ENCODE peak calls at places on chromosomes 2 and 18, in nine cellular contexts. F, U, D, H, N, A, S, P and J are unnamed samples.

GRCh38 chr2:4674007-4674406 is 970.6 kb downstream of the DCDC2C start:
- DNase-seq in F (no peak), U (no peak), D (no peak), H (no peak), N (no peak), A (no peak), S (no peak), P (no peak), J (peak; percentile 89)

GRCh38 chr18:9101730-9102390 is 639 bp upstream of the NDUFV2 start:
- DNase-seq in F (peak; percentile 25), U (peak; percentile 64), D (peak; percentile 86), H (no peak), N (peak; percentile 81), A (peak; percentile 17), S (peak; percentile 76), P (peak; percentile 81), J (peak; percentile 33)

GRCh38 chr18:40867452-40867851 is 1087.6 kb upstream of the PIK3C3 start:
- DNase-seq in F (no peak), U (no peak), D (peak; percentile 90), H (no peak), N (peak; percentile 40), A (no peak), S (peak; percentile 87), P (peak; percentile 91), J (no peak)

GRCh38 chr2:237171396-237171795 is 85.7 kb downstream of the COPS8 start:
- DNase-seq in F (no peak), U (peak; percentile 68), D (peak; percentile 97), H (peak; percentile 62), N (peak; percentile 76), A (peak; percentile 50), S (peak; percentile 95), P (peak; percentile 91), J (no peak)

GRCh38 chr18:44680271-44681038 is at the start of gene SETBP1:
- DNase-seq in F (peak; percentile 86), U (peak; percentile 84), D (peak; percentile 2), H (peak; percentile 88), N (peak; percentile 31), A (peak; percentile 40), S (peak; percentile 61), P (peak; percentile 69), J (peak; percentile 46)

GRCh38 chr2:227890495-227891079 is 19.2 kb downstream of the DAW1 start:
- DNase-seq in F (peak; percentile 58), U (peak; percentile 79), D (peak; percentile 61), H (peak; percentile 38), N (peak; percentile 54), A (no peak), S (peak; percentile 30), P (peak; percentile 68), J (no peak)

GRCh38 chr18:43277164-43277600 is at the start of gene SYT4:
- DNase-seq in F (no peak), U (peak; percentile 83), D (peak; percentile 7), H (peak; percentile 96), N (peak; percentile 10), A (peak; percentile 1), S (peak; percentile 72), P (peak; percentile 63), J (no peak)

GRCh38 chr2:181991171-181991885 is 5.7 kb downstream of the PPP1R1C start:
- DNase-seq in F (peak; percentile 40), U (no peak), D (no peak), H (no peak), N (no peak), A (no peak), S (no peak), P (no peak), J (no peak)

GRCh38 chr2:206981739-206982336 is 42.5 kb downstream of the CPO start:
- DNase-seq in F (peak; percentile 28), U (peak; percentile 74), D (peak; percentile 76), H (peak; percentile 66), N (peak; percentile 62), A (peak; percentile 56), S (peak; percentile 63), P (peak; percentile 87), J (peak; percentile 38)

GRCh38 chr2:206982360-206982759 is 43.0 kb downstream of the CPO start:
- DNase-seq in F (no peak), U (no peak), D (no peak), H (no peak), N (no peak), A (no peak), S (no peak), P (no peak), J (no peak)

GRCh38 chr2:206986943-206987342 is 47.6 kb downstream of the CPO start:
- DNase-seq in F (peak; percentile 36), U (no peak), D (no peak), H (no peak), N (no peak), A (no peak), S (no peak), P (no peak), J (no peak)

GRCh38 chr2:206983156-206983875 is 44.0 kb downstream of the CPO start:
- DNase-seq in F (no peak), U (no peak), D (peak; percentile 58), H (no peak), N (no peak), A (peak; percentile 2), S (peak; percentile 14), P (peak; percentile 33), J (no peak)

DNA sequence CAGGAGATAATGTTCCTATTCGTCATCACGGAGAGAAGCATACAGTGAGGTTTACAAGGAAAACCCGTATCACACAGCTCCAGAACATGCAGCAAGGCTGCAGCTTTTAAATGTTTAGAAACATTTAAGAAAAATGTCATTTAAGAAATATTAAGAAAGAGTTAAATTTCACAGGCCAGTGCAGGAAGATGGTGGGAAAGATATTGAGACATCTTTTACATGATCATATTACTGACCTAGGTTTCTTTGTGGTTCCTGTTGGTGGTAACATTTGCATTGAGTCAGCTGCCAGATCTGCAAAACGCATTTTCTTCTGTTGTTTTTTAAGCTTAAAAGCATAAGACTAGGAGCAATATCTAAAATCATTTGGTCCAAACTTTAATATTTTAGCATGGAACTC is 44.9 kb downstream of the CPO start:
- DNase-seq in F (no peak), U (no peak), D (peak; percentile 79), H (no peak), N (no peak), A (no peak), S (peak; percentile 44), P (no peak), J (no peak)
- H3K4me2 ChIP-seq in F (no peak overlapping the region), U (no peak overlapping the region), D (peak overlapping the region; percentile 29), H (no peak overlapping the region), N (no peak overlapping the region), A (no peak overlapping the region), S (no peak overlapping the region), P (no peak overlapping the region), J (no peak overlapping the region)

GRCh38 chr2:138503087-138503442 is 1.5 kb downstream of the SPOPL start:
- DNase-seq in F (no peak), U (no peak), D (no peak), H (no peak), N (no peak), A (no peak), S (peak; percentile 18), P (peak; percentile 26), J (no peak)

GRCh38 chr2:138504092-138504491 is 2.5 kb downstream of the SPOPL start:
- DNase-seq in F (no peak), U (no peak), D (no peak), H (no peak), N (no peak), A (no peak), S (no peak), P (no peak), J (no peak)

GRCh38 chr2:138501427-138502252 is at the start of gene SPOPL:
- DNase-seq in F (peak; percentile 89), U (peak; percentile 95), D (peak; percentile 74), H (peak; percentile 96), N (peak; percentile 89), A (peak; percentile 93), S (peak; percentile 82), P (peak; percentile 95), J (no peak)

GRCh38 chr2:138503652-138504051 is 2.1 kb downstream of the SPOPL start:
- DNase-seq in F (no peak), U (no peak), D (no peak), H (no peak), N (no peak), A (no peak), S (no peak), P (peak; percentile 15), J (no peak)

DNA sequence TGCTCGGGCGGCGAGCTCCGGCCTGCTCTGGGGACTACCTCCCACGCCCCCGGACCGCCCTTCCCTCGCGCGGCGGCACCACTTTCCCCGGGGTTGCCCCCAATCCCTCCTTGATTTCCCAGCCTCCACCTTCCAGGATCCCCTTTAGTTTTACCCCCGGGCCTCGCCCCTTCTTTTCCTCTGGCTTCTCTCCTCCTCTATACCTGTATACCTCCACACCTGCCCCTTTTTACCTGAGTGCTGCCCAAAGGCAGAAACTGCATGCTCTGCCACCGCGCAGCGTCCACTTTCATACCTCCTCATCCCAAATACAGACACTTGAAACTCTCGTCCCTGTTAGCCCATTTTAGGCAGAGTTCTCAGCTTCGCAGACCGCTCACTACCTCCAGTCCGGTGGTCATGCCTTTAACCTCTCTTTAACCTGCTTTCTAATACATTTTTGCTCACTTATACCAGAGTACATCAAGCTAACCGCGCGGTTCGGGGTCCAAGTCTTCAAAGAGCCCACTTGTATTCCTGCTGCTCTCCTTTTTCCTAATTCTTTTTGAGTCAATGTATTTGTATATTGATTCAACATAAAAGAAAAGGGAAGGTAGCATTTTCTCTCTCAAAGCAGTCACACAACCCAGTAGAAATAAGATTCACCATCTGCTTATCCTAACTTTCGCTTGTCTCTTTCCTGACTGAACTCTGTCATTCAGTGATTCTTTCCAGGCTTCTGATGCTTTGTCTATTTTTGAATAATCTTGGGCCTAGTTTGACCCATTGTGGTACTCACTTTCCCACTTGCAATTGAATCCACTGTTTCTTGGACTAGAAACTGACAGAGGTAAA is 900 bp downstream of the SPOPL start:
- DNase-seq in F (peak; percentile 25), U (peak; percentile 21), D (no peak), H (peak; percentile 45), N (no peak), A (no peak), S (peak; percentile 10), P (peak; percentile 39), J (no peak)
- H3K4me3 ChIP-seq in F (peak overlapping the region; percentile 87), U (peak overlapping the region; percentile 86), D (peak overlapping the region; percentile 97), H (peak overlapping the region; percentile 48), N (peak overlapping the region; percentile 68), A (peak overlapping the region; percentile 61), S (peak overlapping the region; percentile 75), P (peak overlapping the region; percentile 92), J (no peak overlapping the region)

GRCh38 chr2:96264656-96265348 is 995 bp downstream of the TMEM127 start:
- DNase-seq in F (peak; percentile 37), U (peak; percentile 56), D (peak; percentile 29), H (peak; percentile 38), N (no peak), A (no peak), S (peak; percentile 45), P (peak; percentile 65), J (peak; percentile 46)
- H3K4me1 ChIP-seq in F (peaks cover 39% of the 10 kb centered on the region), U (peaks cover 43% of the 10 kb centered on the region), D (peaks cover 16% of the 10 kb centered on the region), H (peaks cover 5% of the 10 kb centered on the region), N (peaks cover 38% of the 10 kb centered on the region), A (peaks cover 54% of the 10 kb centered on the region), S (peaks cover 30% of the 10 kb centered on the region), P (peaks cover 45% of the 10 kb centered on the region), J (peaks cover 33% of the 10 kb centered on the region)

DNA sequence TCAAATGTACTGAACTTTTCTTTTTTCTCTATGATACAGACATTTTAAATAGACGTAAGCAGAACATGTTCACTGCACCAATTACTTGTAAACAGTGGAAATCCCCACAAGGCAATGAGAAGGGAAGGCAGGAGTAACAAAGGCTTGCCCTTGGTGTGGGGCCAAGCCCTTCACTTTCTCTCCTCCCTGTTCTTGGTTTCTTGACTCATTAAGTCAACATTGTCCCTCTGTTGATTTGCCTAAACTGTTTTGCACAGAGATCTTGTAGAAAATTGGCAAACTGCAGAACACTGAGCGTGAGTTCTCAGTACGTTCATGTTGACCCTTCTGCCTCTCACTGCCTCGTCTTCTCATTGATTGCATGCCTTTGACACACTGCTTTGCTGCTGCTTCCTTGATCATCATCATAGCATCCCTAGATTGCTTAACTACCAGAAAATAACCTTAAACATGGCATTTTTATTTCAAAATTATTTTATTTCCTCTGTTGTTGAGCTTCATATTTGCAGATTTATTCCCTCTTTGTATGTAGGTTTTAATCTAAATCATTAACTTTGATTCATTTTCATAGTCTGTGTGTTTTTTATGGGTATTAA is 257.7 kb downstream of the PTGR3 start:
- DNase-seq in F (peak; percentile 49), U (peak; percentile 39), D (peak; percentile 99), H (no peak), N (peak; percentile 69), A (peak; percentile 35), S (peak; percentile 94), P (peak; percentile 80), J (no peak)
- H3K4me2 ChIP-seq in F (no peak overlapping the region), U (no peak overlapping the region), D (peak overlapping the region; percentile 4), H (no peak overlapping the region), N (peak overlapping the region; percentile 35), A (peak overlapping the region; percentile 13), S (peak overlapping the region; percentile 25), P (peak overlapping the region; percentile 40), J (no peak overlapping the region)